ENCODE peak calls at places on chromosomes 3 and 15, in five cellular contexts. L is colonic mucosa, W is RWPE1, J is K562, A is upper lobe of right lung. K is an unnamed sample.

GRCh38 chr15:48644827-48645557 is 517 bp downstream of the FBN1 start:
- DNase-seq in L (no peak), W (peak; percentile 43), J (no peak), A (peak; percentile 73), K (no peak)

GRCh38 chr15:47801522-47801921 is 84.2 kb downstream of the SEMA6D start:
- DNase-seq in L (no peak), W (peak; percentile 70), J (no peak), A (no peak), K (no peak)

GRCh38 chr3:152071924-152072323 is 196.8 kb upstream of the MBNL1 start:
- DNase-seq in L (no peak), W (peak; percentile 45), J (no peak), A (no peak), K (no peak)

GRCh38 chr3:140050977-140051957 is 116.3 kb downstream of the CLSTN2 start:
- DNase-seq in L (no peak), W (peak; percentile 13), J (peak; percentile 17), A (no peak), K (no peak)

GRCh38 chr3:127008236-127008635 is 25.3 kb downstream of the PLXNA1 start:
- DNase-seq in L (no peak), W (no peak), J (no peak), A (no peak), K (no peak)

GRCh38 chr3:124800511-124801374 is 70.5 kb downstream of the UMPS start:
- DNase-seq in L (no peak), W (no peak), J (no peak), A (no peak), K (peak; percentile 64)

GRCh38 chr15:53588773-53589172 is 170.7 kb downstream of the WDR72 start:
- DNase-seq in L (no peak), W (no peak), J (no peak), A (no peak), K (no peak)

GRCh38 chr3:186021673-186022362 is 84.0 kb upstream of the TRA2B start:
- DNase-seq in L (no peak), W (peak; percentile 50), J (no peak), A (no peak), K (peak; percentile 28)

GRCh38 chr15:48250640-48251076 is 44.6 kb downstream of the SLC12A1 start:
- DNase-seq in L (peak; percentile 20), W (peak; percentile 54), J (peak; percentile 24), A (no peak), K (no peak)

GRCh38 chr3:10108091-10108490 is at the start of gene FANCD2OS:
- DNase-seq in L (no peak), W (no peak), J (no peak), A (no peak), K (no peak)

GRCh38 chr15:22819651-22820050 is 18.8 kb upstream of the NIPA2 start:
- DNase-seq in L (no peak), W (no peak), J (no peak), A (no peak), K (no peak)

GRCh38 chr3:131200636-131201199 is 174.0 kb downstream of the NEK11 start:
- DNase-seq in L (no peak), W (no peak), J (no peak), A (no peak), K (no peak)

GRCh38 chr3:109478614-109479013 is 141.3 kb upstream of the DPPA4 start:
- DNase-seq in L (no peak), W (no peak), J (no peak), A (no peak), K (no peak)

GRCh38 chr3:168696119-168696518 is 600.4 kb upstream of the GOLIM4 start:
- DNase-seq in L (no peak), W (no peak), J (no peak), A (no peak), K (no peak)

GRCh38 chr15:58111718-58112104 is 26.5 kb upstream of the AQP9 start:
- DNase-seq in L (no peak), W (no peak), J (peak; percentile 59), A (no peak), K (no peak)

GRCh38 chr15:63243101-63243500 is 34.3 kb upstream of the APH1B start:
- DNase-seq in L (no peak), W (no peak), J (no peak), A (no peak), K (peak; percentile 18)

GRCh38 chr3:90080988-90081387 is 973.6 kb downstream of the EPHA3 start:
- DNase-seq in L (no peak), W (no peak), J (no peak), A (no peak), K (no peak)

GRCh38 chr3:190076601-190077444 is 43.9 kb downstream of the P3H2 start:
- DNase-seq in L (no peak), W (peak; percentile 94), J (no peak), A (no peak), K (no peak)

GRCh38 chr15:99134317-99134821 is 29.5 kb downstream of the SYNM start:
- DNase-seq in L (no peak), W (no peak), J (no peak), A (no peak), K (no peak)

GRCh38 chr15:86006546-86006945 is 73.1 kb upstream of the AGBL1 start:
- DNase-seq in L (no peak), W (no peak), J (no peak), A (no peak), K (no peak)

GRCh38 chr3:177772908-177773557 is 575.8 kb upstream of the TBL1XR1 start:
- DNase-seq in L (no peak), W (no peak), J (no peak), A (no peak), K (no peak)

GRCh38 chr3:156059950-156060501 is 60.4 kb upstream of the KCNAB1 start:
- DNase-seq in L (no peak), W (no peak), J (no peak), A (no peak), K (no peak)

GRCh38 chr15:79824321-79824720 is 72.5 kb downstream of the MTHFS start:
- DNase-seq in L (no peak), W (no peak), J (no peak), A (no peak), K (no peak)

GRCh38 chr15:30923429-30923828 is 19.7 kb downstream of the FAN1 start:
- DNase-seq in L (no peak), W (no peak), J (no peak), A (no peak), K (peak; percentile 52)

GRCh38 chr3:156680243-156680930 is 6.0 kb downstream of the TIPARP start:
- DNase-seq in L (no peak), W (no peak), J (no peak), A (no peak), K (no peak)

GRCh38 chr15:40991355-40991754 is 38.1 kb downstream of the CHAC1 start:
- DNase-seq in L (no peak), W (no peak), J (no peak), A (no peak), K (no peak)

GRCh38 chr15:92683511-92683834 is 27.9 kb upstream of the FAM174B start:
- DNase-seq in L (peak; percentile 35), W (no peak), J (peak; percentile 27), A (no peak), K (peak; percentile 46)

DNA sequence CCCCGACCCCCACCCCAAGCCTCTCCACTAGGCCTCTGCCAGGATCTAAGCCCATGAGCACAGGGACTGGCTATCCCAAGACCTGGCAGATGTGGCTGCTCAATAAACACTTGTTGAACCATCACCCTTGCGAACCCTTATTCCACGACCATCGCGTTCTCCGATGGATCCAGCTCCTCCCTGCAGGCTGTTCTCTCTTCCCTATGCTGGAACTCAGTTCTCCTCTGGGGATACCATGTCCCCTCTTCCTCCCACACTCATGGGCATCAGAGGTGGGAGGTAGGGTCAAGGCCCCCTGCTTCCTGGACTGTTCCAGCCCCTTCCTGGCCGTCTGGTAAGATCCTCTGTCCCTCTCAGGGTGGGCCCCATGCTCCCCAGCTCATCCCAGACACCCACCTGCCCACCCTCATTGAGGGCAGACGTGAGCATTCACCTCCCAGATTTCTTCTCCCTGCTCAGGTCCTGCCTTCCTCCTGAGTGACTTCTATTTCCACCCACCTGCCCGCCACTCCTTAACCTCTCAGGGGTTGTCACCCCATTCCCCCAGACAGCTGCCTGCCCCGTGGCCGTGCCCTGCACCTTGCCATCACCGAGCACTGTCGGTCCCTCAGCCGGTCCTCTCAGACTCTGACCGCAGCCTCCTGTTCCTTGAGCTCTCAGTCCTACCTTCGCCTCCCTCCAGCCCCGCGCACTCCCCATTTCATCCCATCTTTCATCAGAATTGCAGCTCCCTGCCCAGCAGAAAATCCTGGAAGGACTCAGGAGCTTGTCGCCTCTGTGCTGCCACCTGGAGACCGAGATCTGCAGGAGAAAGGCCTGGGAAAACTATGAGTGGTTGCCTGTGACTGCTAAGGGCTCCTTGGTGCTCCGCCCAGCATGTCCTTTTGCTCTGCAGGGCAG is 42.0 kb downstream of the PML start:
- DNase-seq in L (peak; percentile 64), W (peak; percentile 55), J (peak; percentile 41), A (no peak), K (no peak)
- TF ChIP-seq CTCF in L (peak; percentile 26), W (peak; percentile 50), J (peak; percentile 53), A (peak; percentile 45), K (peak; percentile 29)

GRCh38 chr3:13673207-13673606 is 124.3 kb downstream of the FBLN2 start:
- DNase-seq in L (no peak), W (no peak), J (peak; percentile 58), A (no peak), K (no peak)
- TF ChIP-seq CTCF in L (no peak), W (peak; percentile 18), J (peak; percentile 53), A (peak; percentile 11), K (no peak)

GRCh38 chr3:120182613-120183524 is 88.6 kb upstream of the GSK3B start:
- DNase-seq in L (no peak), W (peak; percentile 59), J (no peak), A (no peak), K (no peak)
- TF ChIP-seq CTCF in L (peak; percentile 26), W (no peak), J (peak; percentile 45), A (peak; percentile 47), K (no peak)

DNA sequence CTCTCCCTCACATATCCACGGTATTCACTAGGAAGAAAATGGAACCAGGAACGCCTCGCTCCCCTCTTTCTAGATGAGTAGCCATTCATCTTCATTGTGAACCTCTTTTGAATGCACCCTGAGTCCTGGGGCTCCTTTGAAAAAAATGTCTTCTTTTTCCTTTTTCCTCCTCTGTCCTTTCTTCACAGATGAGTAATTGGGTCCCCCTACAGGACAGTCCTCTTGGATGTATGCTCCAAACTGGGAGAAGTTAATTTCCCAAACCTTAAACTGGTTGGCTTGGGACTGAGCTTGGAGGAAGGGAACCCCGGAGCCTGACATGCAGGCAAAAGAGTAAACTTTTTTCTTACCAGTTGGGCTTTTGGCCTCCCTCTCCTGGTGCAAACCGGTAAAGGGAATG is 108.8 kb downstream of the DPH6 start:
- DNase-seq in L (no peak), W (no peak), J (no peak), A (no peak), K (no peak)
- TF ChIP-seq CTCF in L (no peak), W (no peak), J (peak; percentile 27), A (no peak), K (no peak)

GRCh38 chr3:19254784-19255338 is 106.6 kb downstream of the KCNH8 start:
- DNase-seq in L (no peak), W (no peak), J (no peak), A (no peak), K (no peak)

GRCh38 chr3:19250959-19251610 is 102.8 kb downstream of the KCNH8 start:
- DNase-seq in L (no peak), W (no peak), J (no peak), A (no peak), K (no peak)

GRCh38 chr3:19254189-19254588 is 105.9 kb downstream of the KCNH8 start:
- DNase-seq in L (no peak), W (no peak), J (no peak), A (no peak), K (no peak)

GRCh38 chr3:19256313-19256712 is 108.0 kb downstream of the KCNH8 start:
- DNase-seq in L (no peak), W (no peak), J (no peak), A (no peak), K (no peak)
- TF ChIP-seq CTCF in L (no peak), W (no peak), J (no peak), A (no peak), K (no peak)

GRCh38 chr3:179653106-179653776 is 401 bp downstream of the USP13 start:
- DNase-seq in L (peak; percentile 73), W (peak; percentile 64), J (peak; percentile 43), A (peak; percentile 89), K (peak; percentile 87)
- TF ChIP-seq CTCF in L (no peak), W (no peak), J (no peak), A (peak; percentile 8), K (no peak)

K was measured in gastrocnemius medialis.